ENCODE peak calls at places on chromosomes 4 and X, in six cellular contexts. K is A549; E is memory B cell; V is stimulated activated CD4-positive, alpha-beta T cell treated with anti-CD3 and anti-CD28 coated beads, Interleukin-12 subunit alpha, Interleukin-12 subunit beta, amount 100 ng/mL, for 48 hours; N is occipital lobe; X is NCI-H82. D is an unnamed sample.

GRCh38 chr4:185280608-185281007 is 71.2 kb downstream of the SNX25 start:
- DNase-seq in V (no peak), K (no peak), N (no peak), X (peak; percentile 15), E (no peak), D (no peak)

GRCh38 chr4:102174800-102175199 is 170.5 kb downstream of the SLC39A8 start:
- DNase-seq in N (no peak), E (no peak), V (no peak), K (no peak), X (peak; percentile 18), D (no peak)

GRCh38 chrX:136064661-136065043 is 79.4 kb downstream of the SLC9A6 start:
- DNase-seq in V (no peak), K (no peak), N (no peak), E (no peak), X (peak; percentile 35), D (no peak)

GRCh38 chrX:101729986-101730385 is 70.3 kb upstream of the ARMCX2 start:
- DNase-seq in K (no peak), N (no peak), X (no peak), E (no peak), V (no peak), D (no peak)

GRCh38 chrX:11557120-11557519 is 108.6 kb downstream of the ARHGAP6 start:
- DNase-seq in K (peak; percentile 3), X (no peak), V (no peak), N (no peak), E (no peak), D (no peak)

GRCh38 chrX:134254511-134254910 is 17.5 kb downstream of the CCDC160 start:
- DNase-seq in E (no peak), X (no peak), K (no peak), V (no peak), N (no peak), D (no peak)

GRCh38 chrX:119647552-119648420 is 41.6 kb upstream of the NKRF start:
- DNase-seq in V (peak; percentile 47), X (no peak), N (no peak), E (no peak), K (no peak), D (no peak)

GRCh38 chrX:150977411-150978162 is 5.5 kb upstream of the HMGB3 start:
- DNase-seq in N (no peak), V (no peak), E (no peak), K (no peak), X (no peak), D (no peak)

GRCh38 chrX:54695231-54695630 is 102.8 kb downstream of the ITIH6 start:
- DNase-seq in V (no peak), K (no peak), X (peak; percentile 1), N (no peak), E (no peak), D (no peak)

GRCh38 chrX:51694254-51694653 is 11.6 kb upstream of the CENPVL2 start:
- DNase-seq in E (peak; percentile 3), N (no peak), K (no peak), X (no peak), V (no peak), D (no peak)

GRCh38 chr4:80336582-80336981 is 1.1 kb downstream of the CFAP299 start:
- DNase-seq in X (peak; percentile 59), N (no peak), V (no peak), K (peak; percentile 2), E (no peak), D (no peak)

GRCh38 chrX:45063319-45064095 is 137.2 kb downstream of the DIPK2B start:
- DNase-seq in V (no peak), E (no peak), N (no peak), X (no peak), K (no peak), D (no peak)